ENCODE peak calls at places on chromosomes 12 and 14, in four cellular contexts. U, D, S and K are unnamed samples.
A peak's percentile ranks its signal among the peaks of the same experiment; 100 is the strongest.

GRCh38 chr12:65232490-65233077 is 45.9 kb upstream of the MSRB3 start:
- DNase-seq in U (no peak), D (no peak), S (no peak), K (no peak)

GRCh38 chr12:5520831-5521230 is 88.9 kb downstream of the NTF3 start:
- DNase-seq in U (no peak), D (no peak), S (no peak), K (no peak)

GRCh38 chr12:34606749-34607519 is 584.6 kb downstream of the ALG10 start:
- DNase-seq in U (no peak), D (no peak), S (no peak), K (no peak)

GRCh38 chr12:113846883-113847282 is 119.2 kb downstream of the RBM19 start:
- DNase-seq in U (no peak), D (no peak), S (no peak), K (no peak)

GRCh38 chr12:49636979-49637378 is 13.6 kb downstream of the PRPF40B start:
- DNase-seq in U (no peak), D (peak; percentile 29), S (peak; percentile 23), K (no peak)

GRCh38 chr12:100266163-100266801 is 597 bp downstream of the DEPDC4 start:
- DNase-seq in U (no peak), D (no peak), S (no peak), K (no peak)

GRCh38 chr12:2288001-2288400 is 235.2 kb downstream of the CACNA1C start:
- DNase-seq in U (no peak), D (no peak), S (no peak), K (no peak)

GRCh38 chr12:117472983-117473382 is 111.6 kb upstream of the NOS1 start:
- DNase-seq in U (no peak), D (no peak), S (no peak), K (no peak)

GRCh38 chr14:78448483-78449094 is 278.4 kb downstream of the NRXN3 start:
- DNase-seq in U (no peak), D (no peak), S (no peak), K (peak; percentile 57)

GRCh38 chr12:120939954-120940353 is 35.8 kb upstream of the SPPL3 start:
- DNase-seq in U (no peak), D (no peak), S (no peak), K (no peak)

GRCh38 chr12:48977290-48978281 is 536 bp upstream of the WNT1 start:
- DNase-seq in U (peak; percentile 65), D (no peak), S (peak; percentile 70), K (peak; percentile 60)

GRCh38 chr14:56002876-56003625 is 115.2 kb upstream of the PELI2 start:
- DNase-seq in U (no peak), D (no peak), S (no peak), K (no peak)

GRCh38 chr14:81169267-81169666 is 51.5 kb downstream of the GTF2A1 start:
- DNase-seq in U (no peak), D (no peak), S (no peak), K (no peak)